ENCODE peak calls at places on chromosomes 13 and 19, in six cellular contexts. One of them, this sample, is unnamed.

GRCh38 chr13:36447501-36447900 is 15.2 kb downstream of the CCNA1 start:
- DNase-seq in tibial nerve: no peak
- DNase-seq in NCI-H82: no peak
- DNase-seq in cardiac fibroblast: peak
- DNase-seq in mesendoderm: no peak
- DNase-seq in HEK293T: no peak
- DNase-seq in this sample: no peak

GRCh38 chr19:41351339-41352245 is 2.1 kb downstream of the TGFB1 start:
- DNase-seq in HEK293T: peak
- DNase-seq in cardiac fibroblast: peak
- DNase-seq in tibial nerve: peak
- DNase-seq in NCI-H82: peak
- DNase-seq in mesendoderm: peak
- DNase-seq in this sample: peak

GRCh38 chr13:30466358-30466714 is 600 bp upstream of the HMGB1 start:
- DNase-seq in mesendoderm: peak
- DNase-seq in HEK293T: no peak
- DNase-seq in cardiac fibroblast: peak
- DNase-seq in tibial nerve: no peak
- DNase-seq in NCI-H82: peak
- DNase-seq in this sample: peak

GRCh38 chr13:26722321-26722720 is 38.3 kb downstream of the GPR12 start:
- DNase-seq in tibial nerve: no peak
- DNase-seq in NCI-H82: no peak
- DNase-seq in mesendoderm: no peak
- DNase-seq in cardiac fibroblast: no peak
- DNase-seq in HEK293T: no peak
- DNase-seq in this sample: no peak

GRCh38 chr19:18460900-18461299 is 23.0 kb upstream of the ISYNA1 start:
- DNase-seq in HEK293T: no peak
- DNase-seq in cardiac fibroblast: no peak
- DNase-seq in mesendoderm: no peak
- DNase-seq in tibial nerve: no peak
- DNase-seq in NCI-H82: no peak
- DNase-seq in this sample: no peak

GRCh38 chr13:50421457-50422130 is 406.4 kb downstream of the KCNRG start:
- DNase-seq in mesendoderm: no peak
- DNase-seq in HEK293T: no peak
- DNase-seq in cardiac fibroblast: peak
- DNase-seq in NCI-H82: peak
- DNase-seq in tibial nerve: no peak
- DNase-seq in this sample: peak

GRCh38 chr13:99327133-99327532 is 19.9 kb upstream of the GPR183 start:
- DNase-seq in mesendoderm: no peak
- DNase-seq in HEK293T: no peak
- DNase-seq in tibial nerve: no peak
- DNase-seq in NCI-H82: no peak
- DNase-seq in cardiac fibroblast: no peak
- DNase-seq in this sample: no peak

GRCh38 chr13:31200636-31200970 is 828 bp downstream of the B3GLCT start:
- DNase-seq in NCI-H82: peak
- DNase-seq in tibial nerve: no peak
- DNase-seq in HEK293T: peak
- DNase-seq in mesendoderm: peak
- DNase-seq in cardiac fibroblast: peak
- DNase-seq in this sample: peak

GRCh38 chr13:51865838-51866237 is 4.1 kb downstream of the CCDC70 start:
- DNase-seq in mesendoderm: peak
- DNase-seq in HEK293T: no peak
- DNase-seq in tibial nerve: no peak
- DNase-seq in cardiac fibroblast: no peak
- DNase-seq in NCI-H82: no peak
- DNase-seq in this sample: no peak

GRCh38 chr19:10830941-10831779 is 4.9 kb downstream of the TMED1 start:
- DNase-seq in HEK293T: no peak
- DNase-seq in tibial nerve: no peak
- DNase-seq in NCI-H82: no peak
- DNase-seq in mesendoderm: no peak
- DNase-seq in cardiac fibroblast: no peak
- DNase-seq in this sample: no peak

GRCh38 chr19:1205114-1206062 is at the start of gene STK11:
- DNase-seq in cardiac fibroblast: peak
- DNase-seq in tibial nerve: peak
- DNase-seq in HEK293T: peak
- DNase-seq in NCI-H82: peak
- DNase-seq in mesendoderm: peak
- DNase-seq in this sample: peak

GRCh38 chr13:76016799-76017198 is 380.7 kb downstream of the LMO7 start:
- DNase-seq in tibial nerve: no peak
- DNase-seq in cardiac fibroblast: peak
- DNase-seq in NCI-H82: peak
- DNase-seq in mesendoderm: peak
- DNase-seq in HEK293T: peak
- DNase-seq in this sample: peak

GRCh38 chr13:48210178-48210577 is 22.8 kb upstream of the ITM2B start:
- DNase-seq in cardiac fibroblast: peak
- DNase-seq in tibial nerve: no peak
- DNase-seq in NCI-H82: no peak
- DNase-seq in HEK293T: no peak
- DNase-seq in mesendoderm: no peak
- DNase-seq in this sample: no peak

GRCh38 chr13:42398542-42398941 is 126.6 kb downstream of the AKAP11 start:
- DNase-seq in HEK293T: no peak
- DNase-seq in tibial nerve: no peak
- DNase-seq in cardiac fibroblast: no peak
- DNase-seq in NCI-H82: peak
- DNase-seq in mesendoderm: no peak
- DNase-seq in this sample: no peak